ENCODE peak calls at places on chromosomes 5 and 9, in ten cellular contexts. P is aorta, A is LoVo, R is Peyer's patch, F is T-helper 9 cell, Y is T-cell, Z is mucosa of gallbladder, X is lower lobe of right lung, Q is T follicular helper cell, V is cerebellum. L is an unnamed sample.

GRCh38 chr9:10843151-10843550 is 230.3 kb upstream of the PTPRD start:
- DNase-seq in P (no peak), A (no peak), R (no peak), F (no peak), Y (no peak), Z (no peak), X (no peak), Q (no peak), V (no peak), L (no peak)

GRCh38 chr5:179805529-179806249 is 977 bp downstream of the MGAT4B start:
- DNase-seq in P (no peak), A (no peak), R (no peak), F (no peak), Y (no peak), Z (peak; percentile 33), X (peak; percentile 72), Q (no peak), V (no peak), L (no peak)

GRCh38 chr9:27632254-27632653 is 59.0 kb upstream of the C9orf72 start:
- DNase-seq in P (no peak), A (no peak), R (no peak), F (no peak), Y (no peak), Z (no peak), X (no peak), Q (no peak), V (no peak), L (no peak)

GRCh38 chr5:1499851-1500250 is 23.9 kb downstream of the LPCAT1 start:
- DNase-seq in P (no peak), A (no peak), R (no peak), F (no peak), Y (no peak), Z (no peak), X (no peak), Q (no peak), V (no peak), L (no peak)

GRCh38 chr5:42858031-42858643 is 46.4 kb upstream of the SELENOP start:
- DNase-seq in P (no peak), A (no peak), R (no peak), F (no peak), Y (no peak), Z (peak; percentile 52), X (no peak), Q (no peak), V (no peak), L (no peak)

GRCh38 chr9:5800969-5801738 is 31.8 kb downstream of the ERMP1 start:
- DNase-seq in P (no peak), A (no peak), R (no peak), F (no peak), Y (no peak), Z (no peak), X (no peak), Q (no peak), V (peak; percentile 58), L (no peak)

GRCh38 chr5:38265546-38266179 is 7.3 kb downstream of the EGFLAM start:
- DNase-seq in P (no peak), A (peak; percentile 67), R (peak; percentile 65), F (peak; percentile 10), Y (peak; percentile 18), Z (peak; percentile 60), X (no peak), Q (peak; percentile 4), V (peak; percentile 27), L (peak; percentile 9)

GRCh38 chr5:135950611-135951010 is 4.2 kb downstream of the LECT2 start:
- DNase-seq in P (no peak), A (no peak), R (no peak), F (no peak), Y (no peak), Z (no peak), X (no peak), Q (no peak), V (no peak), L (no peak)

GRCh38 chr5:28808967-28809810 is 1770.8 kb upstream of the CDH9 start:
- DNase-seq in P (peak; percentile 65), A (no peak), R (no peak), F (no peak), Y (no peak), Z (no peak), X (no peak), Q (no peak), V (no peak), L (no peak)

GRCh38 chr9:6566409-6567139 is 79.0 kb downstream of the GLDC start:
- DNase-seq in P (peak; percentile 82), A (peak; percentile 54), R (no peak), F (no peak), Y (no peak), Z (no peak), X (no peak), Q (no peak), V (no peak), L (no peak)

GRCh38 chr5:81154725-81155124 is 78.4 kb upstream of the CKMT2 start:
- DNase-seq in P (no peak), A (no peak), R (no peak), F (no peak), Y (no peak), Z (no peak), X (no peak), Q (no peak), V (no peak), L (no peak)

GRCh38 chr5:134174841-134175839 is 1.6 kb downstream of the SKP1 start:
- DNase-seq in P (no peak), A (no peak), R (no peak), F (no peak), Y (no peak), Z (no peak), X (no peak), Q (no peak), V (no peak), L (no peak)

GRCh38 chr9:111789881-111790280 is 4.9 kb downstream of the SHOC1 start:
- DNase-seq in P (no peak), A (no peak), R (no peak), F (no peak), Y (no peak), Z (no peak), X (no peak), Q (no peak), V (no peak), L (no peak)

GRCh38 chr9:27861887-27862286 is 288.6 kb upstream of the C9orf72 start:
- DNase-seq in P (no peak), A (no peak), R (no peak), F (no peak), Y (no peak), Z (no peak), X (no peak), Q (no peak), V (no peak), L (no peak)

GRCh38 chr5:175814676-175815075 is 56.7 kb upstream of the CPLX2 start:
- DNase-seq in P (peak; percentile 75), A (peak; percentile 53), R (no peak), F (no peak), Y (no peak), Z (no peak), X (no peak), Q (no peak), V (peak; percentile 66), L (no peak)

GRCh38 chr5:116585227-116585626 is 10.6 kb upstream of the SEMA6A start:
- DNase-seq in P (no peak), A (no peak), R (no peak), F (no peak), Y (no peak), Z (no peak), X (no peak), Q (no peak), V (no peak), L (no peak)

GRCh38 chr9:532707-533106 is 308.8 kb upstream of the DMRT1 start:
- DNase-seq in P (no peak), A (no peak), R (no peak), F (no peak), Y (no peak), Z (no peak), X (no peak), Q (no peak), V (no peak), L (no peak)

GRCh38 chr5:5685737-5686136 is 263.3 kb downstream of the ICE1 start:
- DNase-seq in P (no peak), A (no peak), R (no peak), F (no peak), Y (no peak), Z (no peak), X (no peak), Q (no peak), V (no peak), L (no peak)

GRCh38 chr9:98347642-98348041 is 92.2 kb upstream of the TBC1D2 start:
- DNase-seq in P (no peak), A (no peak), R (no peak), F (no peak), Y (no peak), Z (no peak), X (no peak), Q (no peak), V (no peak), L (no peak)

GRCh38 chr9:87518702-87519335 is 21.2 kb downstream of the DAPK1 start:
- DNase-seq in P (no peak), A (no peak), R (peak; percentile 73), F (no peak), Y (no peak), Z (peak; percentile 84), X (peak; percentile 62), Q (no peak), V (no peak), L (no peak)

GRCh38 chr9:98656536-98656935 is 52.2 kb downstream of the GABBR2 start:
- DNase-seq in P (no peak), A (no peak), R (no peak), F (no peak), Y (no peak), Z (no peak), X (no peak), Q (no peak), V (peak; percentile 57), L (no peak)

GRCh38 chr9:138020120-138020794 is 142.7 kb downstream of the CACNA1B start:
- DNase-seq in P (no peak), A (no peak), R (no peak), F (no peak), Y (no peak), Z (no peak), X (peak; percentile 42), Q (no peak), V (no peak), L (no peak)

GRCh38 chr9:38085308-38085707 is 16.3 kb upstream of the SHB start:
- DNase-seq in P (no peak), A (no peak), R (no peak), F (no peak), Y (no peak), Z (peak; percentile 7), X (no peak), Q (no peak), V (no peak), L (no peak)

GRCh38 chr5:140292212-140293040 is 10.5 kb downstream of the PFDN1 start:
- DNase-seq in P (no peak), A (no peak), R (no peak), F (no peak), Y (no peak), Z (no peak), X (no peak), Q (no peak), V (no peak), L (no peak)

GRCh38 chr9:32399110-32399815 is 14.8 kb downstream of the ACO1 start:
- DNase-seq in P (no peak), A (no peak), R (no peak), F (no peak), Y (no peak), Z (no peak), X (no peak), Q (no peak), V (no peak), L (no peak)

GRCh38 chr5:113204525-113205161 is 228.0 kb downstream of the DCP2 start:
- DNase-seq in P (no peak), A (no peak), R (peak; percentile 57), F (no peak), Y (no peak), Z (peak; percentile 43), X (no peak), Q (no peak), V (peak; percentile 13), L (no peak)

GRCh38 chr9:131180454-131180853 is 55.1 kb downstream of the NUP214 start:
- DNase-seq in P (no peak), A (no peak), R (no peak), F (no peak), Y (no peak), Z (peak; percentile 17), X (no peak), Q (no peak), V (no peak), L (no peak)

GRCh38 chr5:5014836-5015235 is 125.3 kb upstream of the ADAMTS16 start:
- DNase-seq in P (no peak), A (no peak), R (no peak), F (no peak), Y (no peak), Z (no peak), X (no peak), Q (no peak), V (peak; percentile 22), L (no peak)

L was measured in effector memory CD8-positive, alpha-beta T cell.